ENCODE peak calls at places on chromosomes 7 and 10, in ten cellular contexts. One of them, this sample, is unnamed.

GRCh38 chr10:1403508-1404230 is 333.7 kb downstream of the ADARB2 start:
- DNase-seq in heart right ventricle: no peak
- DNase-seq in cerebellum: no peak
- DNase-seq in RPMI7951: no peak
- DNase-seq in mesothelial cell of epicardium: peak; percentile 20
- DNase-seq in lower lobe of right lung: no peak
- DNase-seq in fibroblast of the aortic adventitia: no peak
- DNase-seq in anterior cingulate cortex: no peak
- DNase-seq in activated CD4-positive, CD25-positive, alpha-beta regulatory T cell: no peak
- DNase-seq in psoas muscle: no peak
- DNase-seq in this sample: no peak

GRCh38 chr7:108455524-108455832 is 758 bp downstream of the NRCAM start:
- DNase-seq in activated CD4-positive, CD25-positive, alpha-beta regulatory T cell: no peak
- DNase-seq in lower lobe of right lung: no peak
- DNase-seq in psoas muscle: no peak
- DNase-seq in fibroblast of the aortic adventitia: no peak
- DNase-seq in mesothelial cell of epicardium: no peak
- DNase-seq in RPMI7951: no peak
- DNase-seq in cerebellum: peak; percentile 41
- DNase-seq in anterior cingulate cortex: no peak
- DNase-seq in heart right ventricle: no peak
- DNase-seq in this sample: no peak

GRCh38 chr7:732094-732541 is 5.0 kb upstream of the PRKAR1B start:
- DNase-seq in psoas muscle: peak; percentile 52
- DNase-seq in mesothelial cell of epicardium: no peak
- DNase-seq in activated CD4-positive, CD25-positive, alpha-beta regulatory T cell: no peak
- DNase-seq in cerebellum: no peak
- DNase-seq in anterior cingulate cortex: no peak
- DNase-seq in heart right ventricle: peak; percentile 66
- DNase-seq in lower lobe of right lung: peak; percentile 62
- DNase-seq in RPMI7951: peak; percentile 29
- DNase-seq in fibroblast of the aortic adventitia: no peak
- DNase-seq in this sample: no peak

GRCh38 chr10:24825551-24825950 is 101.9 kb upstream of the ARHGAP21 start:
- DNase-seq in mesothelial cell of epicardium: no peak
- DNase-seq in RPMI7951: peak; percentile 57
- DNase-seq in lower lobe of right lung: no peak
- DNase-seq in activated CD4-positive, CD25-positive, alpha-beta regulatory T cell: no peak
- DNase-seq in cerebellum: no peak
- DNase-seq in anterior cingulate cortex: no peak
- DNase-seq in heart right ventricle: no peak
- DNase-seq in psoas muscle: no peak
- DNase-seq in fibroblast of the aortic adventitia: peak; percentile 76
- DNase-seq in this sample: no peak

GRCh38 chr10:78211476-78212110 is 177.9 kb downstream of the RPS24 start:
- DNase-seq in heart right ventricle: peak; percentile 39
- DNase-seq in psoas muscle: peak; percentile 23
- DNase-seq in cerebellum: peak; percentile 25
- DNase-seq in mesothelial cell of epicardium: peak; percentile 61
- DNase-seq in anterior cingulate cortex: peak; percentile 25
- DNase-seq in activated CD4-positive, CD25-positive, alpha-beta regulatory T cell: no peak
- DNase-seq in fibroblast of the aortic adventitia: peak; percentile 77
- DNase-seq in lower lobe of right lung: no peak
- DNase-seq in RPMI7951: peak; percentile 48
- DNase-seq in this sample: peak; percentile 44

GRCh38 chr7:17412883-17413282 is 114.4 kb downstream of the AHR start:
- DNase-seq in lower lobe of right lung: no peak
- DNase-seq in heart right ventricle: no peak
- DNase-seq in RPMI7951: no peak
- DNase-seq in cerebellum: no peak
- DNase-seq in activated CD4-positive, CD25-positive, alpha-beta regulatory T cell: no peak
- DNase-seq in fibroblast of the aortic adventitia: no peak
- DNase-seq in anterior cingulate cortex: no peak
- DNase-seq in mesothelial cell of epicardium: no peak
- DNase-seq in psoas muscle: no peak
- DNase-seq in this sample: no peak

GRCh38 chr7:24727165-24728120 is 29.8 kb downstream of the GSDME start:
- DNase-seq in cerebellum: no peak
- DNase-seq in fibroblast of the aortic adventitia: peak; percentile 76
- DNase-seq in lower lobe of right lung: no peak
- DNase-seq in anterior cingulate cortex: no peak
- DNase-seq in mesothelial cell of epicardium: no peak
- DNase-seq in heart right ventricle: no peak
- DNase-seq in activated CD4-positive, CD25-positive, alpha-beta regulatory T cell: no peak
- DNase-seq in psoas muscle: peak; percentile 50
- DNase-seq in RPMI7951: no peak
- DNase-seq in this sample: no peak

GRCh38 chr10:74067373-74068370 is 69.8 kb downstream of the VCL start:
- DNase-seq in anterior cingulate cortex: no peak
- DNase-seq in lower lobe of right lung: no peak
- DNase-seq in cerebellum: no peak
- DNase-seq in heart right ventricle: no peak
- DNase-seq in mesothelial cell of epicardium: no peak
- DNase-seq in fibroblast of the aortic adventitia: peak; percentile 78
- DNase-seq in activated CD4-positive, CD25-positive, alpha-beta regulatory T cell: no peak
- DNase-seq in RPMI7951: no peak
- DNase-seq in psoas muscle: no peak
- DNase-seq in this sample: no peak

GRCh38 chr7:127177156-127177555 is 75.6 kb downstream of the GRM8 start:
- DNase-seq in RPMI7951: no peak
- DNase-seq in heart right ventricle: no peak
- DNase-seq in cerebellum: no peak
- DNase-seq in psoas muscle: no peak
- DNase-seq in anterior cingulate cortex: no peak
- DNase-seq in lower lobe of right lung: no peak
- DNase-seq in fibroblast of the aortic adventitia: no peak
- DNase-seq in mesothelial cell of epicardium: no peak
- DNase-seq in activated CD4-positive, CD25-positive, alpha-beta regulatory T cell: no peak
- DNase-seq in this sample: no peak

GRCh38 chr7:86929293-86930109 is 130.0 kb downstream of the ELAPOR2 start:
- DNase-seq in lower lobe of right lung: no peak
- DNase-seq in heart right ventricle: no peak
- DNase-seq in anterior cingulate cortex: no peak
- DNase-seq in RPMI7951: no peak
- DNase-seq in fibroblast of the aortic adventitia: no peak
- DNase-seq in mesothelial cell of epicardium: no peak
- DNase-seq in activated CD4-positive, CD25-positive, alpha-beta regulatory T cell: no peak
- DNase-seq in cerebellum: no peak
- DNase-seq in psoas muscle: no peak
- DNase-seq in this sample: peak; percentile 14

GRCh38 chr10:60974463-60975149 is 30.6 kb upstream of the RHOBTB1 start:
- DNase-seq in fibroblast of the aortic adventitia: no peak
- DNase-seq in activated CD4-positive, CD25-positive, alpha-beta regulatory T cell: no peak
- DNase-seq in psoas muscle: no peak
- DNase-seq in lower lobe of right lung: no peak
- DNase-seq in cerebellum: no peak
- DNase-seq in RPMI7951: peak; percentile 23
- DNase-seq in heart right ventricle: no peak
- DNase-seq in anterior cingulate cortex: no peak
- DNase-seq in mesothelial cell of epicardium: no peak
- DNase-seq in this sample: no peak

GRCh38 chr7:15397159-15397550 is 164.7 kb downstream of the AGMO start:
- DNase-seq in anterior cingulate cortex: no peak
- DNase-seq in cerebellum: no peak
- DNase-seq in heart right ventricle: no peak
- DNase-seq in RPMI7951: no peak
- DNase-seq in fibroblast of the aortic adventitia: no peak
- DNase-seq in psoas muscle: no peak
- DNase-seq in mesothelial cell of epicardium: no peak
- DNase-seq in activated CD4-positive, CD25-positive, alpha-beta regulatory T cell: no peak
- DNase-seq in lower lobe of right lung: no peak
- DNase-seq in this sample: no peak

GRCh38 chr7:127938588-127938987 is 92.6 kb downstream of the LRRC4 start:
- DNase-seq in heart right ventricle: peak; percentile 5
- DNase-seq in cerebellum: peak; percentile 23
- DNase-seq in psoas muscle: no peak
- DNase-seq in RPMI7951: peak; percentile 62
- DNase-seq in lower lobe of right lung: no peak
- DNase-seq in anterior cingulate cortex: no peak
- DNase-seq in activated CD4-positive, CD25-positive, alpha-beta regulatory T cell: no peak
- DNase-seq in fibroblast of the aortic adventitia: peak; percentile 83
- DNase-seq in mesothelial cell of epicardium: no peak
- DNase-seq in this sample: no peak

GRCh38 chr7:66626236-66626957 is 2.3 kb upstream of the KCTD7 start:
- DNase-seq in heart right ventricle: no peak
- DNase-seq in psoas muscle: no peak
- DNase-seq in anterior cingulate cortex: no peak
- DNase-seq in lower lobe of right lung: no peak
- DNase-seq in cerebellum: no peak
- DNase-seq in activated CD4-positive, CD25-positive, alpha-beta regulatory T cell: no peak
- DNase-seq in fibroblast of the aortic adventitia: peak; percentile 74
- DNase-seq in RPMI7951: no peak
- DNase-seq in mesothelial cell of epicardium: no peak
- DNase-seq in this sample: no peak

GRCh38 chr7:6409991-6410693 is 37.6 kb downstream of the DAGLB start:
- DNase-seq in anterior cingulate cortex: no peak
- DNase-seq in cerebellum: no peak
- DNase-seq in fibroblast of the aortic adventitia: no peak
- DNase-seq in activated CD4-positive, CD25-positive, alpha-beta regulatory T cell: no peak
- DNase-seq in lower lobe of right lung: no peak
- DNase-seq in RPMI7951: no peak
- DNase-seq in psoas muscle: no peak
- DNase-seq in mesothelial cell of epicardium: no peak
- DNase-seq in heart right ventricle: no peak
- DNase-seq in this sample: no peak

GRCh38 chr10:132926777-132927650 is 15.4 kb downstream of the CFAP46 start:
- DNase-seq in activated CD4-positive, CD25-positive, alpha-beta regulatory T cell: no peak
- DNase-seq in fibroblast of the aortic adventitia: no peak
- DNase-seq in heart right ventricle: no peak
- DNase-seq in anterior cingulate cortex: no peak
- DNase-seq in mesothelial cell of epicardium: no peak
- DNase-seq in cerebellum: no peak
- DNase-seq in lower lobe of right lung: peak; percentile 41
- DNase-seq in psoas muscle: no peak
- DNase-seq in RPMI7951: no peak
- DNase-seq in this sample: no peak

GRCh38 chr7:31695856-31696255 is 8.8 kb downstream of the PPP1R17 start:
- DNase-seq in mesothelial cell of epicardium: no peak
- DNase-seq in heart right ventricle: no peak
- DNase-seq in RPMI7951: no peak
- DNase-seq in psoas muscle: no peak
- DNase-seq in cerebellum: no peak
- DNase-seq in fibroblast of the aortic adventitia: no peak
- DNase-seq in activated CD4-positive, CD25-positive, alpha-beta regulatory T cell: no peak
- DNase-seq in lower lobe of right lung: no peak
- DNase-seq in anterior cingulate cortex: no peak
- DNase-seq in this sample: no peak

GRCh38 chr10:103712898-103713498 is 142.4 kb downstream of the SH3PXD2A start:
- DNase-seq in psoas muscle: peak; percentile 75
- DNase-seq in activated CD4-positive, CD25-positive, alpha-beta regulatory T cell: peak; percentile 82
- DNase-seq in heart right ventricle: peak; percentile 84
- DNase-seq in RPMI7951: peak; percentile 77
- DNase-seq in lower lobe of right lung: peak; percentile 73
- DNase-seq in anterior cingulate cortex: peak; percentile 69
- DNase-seq in fibroblast of the aortic adventitia: peak; percentile 87
- DNase-seq in mesothelial cell of epicardium: peak; percentile 89
- DNase-seq in cerebellum: peak; percentile 79
- DNase-seq in this sample: peak; percentile 68

GRCh38 chr10:97365761-97366351 is 31.3 kb upstream of the FRAT2 start:
- DNase-seq in anterior cingulate cortex: no peak
- DNase-seq in RPMI7951: no peak
- DNase-seq in heart right ventricle: no peak
- DNase-seq in fibroblast of the aortic adventitia: no peak
- DNase-seq in cerebellum: no peak
- DNase-seq in psoas muscle: no peak
- DNase-seq in mesothelial cell of epicardium: no peak
- DNase-seq in activated CD4-positive, CD25-positive, alpha-beta regulatory T cell: no peak
- DNase-seq in lower lobe of right lung: peak; percentile 60
- DNase-seq in this sample: peak; percentile 73

GRCh38 chr10:112744525-112744924 is 205.5 kb upstream of the TCF7L2 start:
- DNase-seq in anterior cingulate cortex: no peak
- DNase-seq in fibroblast of the aortic adventitia: no peak
- DNase-seq in cerebellum: no peak
- DNase-seq in activated CD4-positive, CD25-positive, alpha-beta regulatory T cell: no peak
- DNase-seq in heart right ventricle: no peak
- DNase-seq in mesothelial cell of epicardium: no peak
- DNase-seq in psoas muscle: no peak
- DNase-seq in RPMI7951: no peak
- DNase-seq in lower lobe of right lung: no peak
- DNase-seq in this sample: no peak

GRCh38 chr7:360454-361100 is 70.6 kb downstream of the FOXL3 start:
- DNase-seq in mesothelial cell of epicardium: no peak
- DNase-seq in activated CD4-positive, CD25-positive, alpha-beta regulatory T cell: no peak
- DNase-seq in psoas muscle: peak; percentile 9
- DNase-seq in heart right ventricle: no peak
- DNase-seq in anterior cingulate cortex: no peak
- DNase-seq in cerebellum: no peak
- DNase-seq in fibroblast of the aortic adventitia: no peak
- DNase-seq in RPMI7951: no peak
- DNase-seq in lower lobe of right lung: peak; percentile 35
- DNase-seq in this sample: no peak

GRCh38 chr10:97463363-97464132 is 17.6 kb downstream of the ZDHHC16 start:
- DNase-seq in mesothelial cell of epicardium: peak; percentile 42
- DNase-seq in activated CD4-positive, CD25-positive, alpha-beta regulatory T cell: peak; percentile 5
- DNase-seq in cerebellum: peak; percentile 71
- DNase-seq in anterior cingulate cortex: peak; percentile 21
- DNase-seq in fibroblast of the aortic adventitia: peak; percentile 72
- DNase-seq in psoas muscle: no peak
- DNase-seq in RPMI7951: peak; percentile 35
- DNase-seq in heart right ventricle: peak; percentile 44
- DNase-seq in lower lobe of right lung: no peak
- DNase-seq in this sample: no peak

GRCh38 chr7:133771778-133772421 is 355.2 kb upstream of the LRGUK start:
- DNase-seq in heart right ventricle: no peak
- DNase-seq in anterior cingulate cortex: no peak
- DNase-seq in fibroblast of the aortic adventitia: no peak
- DNase-seq in activated CD4-positive, CD25-positive, alpha-beta regulatory T cell: no peak
- DNase-seq in cerebellum: no peak
- DNase-seq in mesothelial cell of epicardium: no peak
- DNase-seq in lower lobe of right lung: no peak
- DNase-seq in psoas muscle: no peak
- DNase-seq in RPMI7951: no peak
- DNase-seq in this sample: no peak